ENCODE peak calls at places on chromosomes 6 and 20, in five cellular contexts. One of them, this sample, is unnamed.

GRCh38 chr6:135739288-135739687 is 112.2 kb upstream of the PDE7B start:
- DNase-seq in OCI-M1: peak; percentile 44
- DNase-seq in HCT116: no peak
- DNase-seq in left lung: no peak
- DNase-seq in activated T-cell treated with anti-CD3 and anti-CD28 coated beads, Interleukin-2, amount 50 U/mL, for 48 hours: no peak
- DNase-seq in this sample: no peak

GRCh38 chr20:34824861-34825529 is 456 bp downstream of the NCOA6 start:
- DNase-seq in left lung: peak; percentile 91
- DNase-seq in OCI-M1: peak; percentile 65
- DNase-seq in HCT116: peak; percentile 2
- DNase-seq in activated T-cell treated with anti-CD3 and anti-CD28 coated beads, Interleukin-2, amount 50 U/mL, for 48 hours: peak; percentile 72
- DNase-seq in this sample: peak; percentile 72

GRCh38 chr6:131914234-131914633 is 36.9 kb downstream of the CCN2 start:
- DNase-seq in activated T-cell treated with anti-CD3 and anti-CD28 coated beads, Interleukin-2, amount 50 U/mL, for 48 hours: no peak
- DNase-seq in HCT116: no peak
- DNase-seq in OCI-M1: no peak
- DNase-seq in left lung: no peak
- DNase-seq in this sample: no peak

GRCh38 chr6:109772961-109773431 is 81.9 kb downstream of the FIG4 start:
- DNase-seq in HCT116: no peak
- DNase-seq in activated T-cell treated with anti-CD3 and anti-CD28 coated beads, Interleukin-2, amount 50 U/mL, for 48 hours: no peak
- DNase-seq in OCI-M1: peak; percentile 30
- DNase-seq in left lung: peak; percentile 35
- DNase-seq in this sample: no peak

GRCh38 chr6:105510746-105511145 is 107.9 kb upstream of the PREP start:
- DNase-seq in activated T-cell treated with anti-CD3 and anti-CD28 coated beads, Interleukin-2, amount 50 U/mL, for 48 hours: no peak
- DNase-seq in HCT116: no peak
- DNase-seq in OCI-M1: no peak
- DNase-seq in left lung: no peak
- DNase-seq in this sample: no peak

GRCh38 chr6:75124983-75125382 is 80.9 kb downstream of the COL12A1 start:
- DNase-seq in left lung: no peak
- DNase-seq in HCT116: no peak
- DNase-seq in activated T-cell treated with anti-CD3 and anti-CD28 coated beads, Interleukin-2, amount 50 U/mL, for 48 hours: no peak
- DNase-seq in OCI-M1: no peak
- DNase-seq in this sample: no peak

GRCh38 chr6:34022250-34022872 is 123.5 kb downstream of the GRM4 start:
- DNase-seq in OCI-M1: peak; percentile 23
- DNase-seq in left lung: no peak
- DNase-seq in HCT116: no peak
- DNase-seq in activated T-cell treated with anti-CD3 and anti-CD28 coated beads, Interleukin-2, amount 50 U/mL, for 48 hours: no peak
- DNase-seq in this sample: no peak

GRCh38 chr6:119339941-119340456 is 9.6 kb downstream of the MAN1A1 start:
- DNase-seq in left lung: no peak
- DNase-seq in activated T-cell treated with anti-CD3 and anti-CD28 coated beads, Interleukin-2, amount 50 U/mL, for 48 hours: no peak
- DNase-seq in OCI-M1: peak; percentile 82
- DNase-seq in HCT116: no peak
- DNase-seq in this sample: no peak

GRCh38 chr6:148736779-148737412 is 9.9 kb upstream of the UST start:
- DNase-seq in activated T-cell treated with anti-CD3 and anti-CD28 coated beads, Interleukin-2, amount 50 U/mL, for 48 hours: no peak
- DNase-seq in HCT116: no peak
- DNase-seq in OCI-M1: no peak
- DNase-seq in left lung: no peak
- DNase-seq in this sample: no peak

GRCh38 chr6:100257661-100258395 is 206.9 kb downstream of the SIM1 start:
- DNase-seq in left lung: no peak
- DNase-seq in OCI-M1: peak; percentile 94
- DNase-seq in HCT116: peak; percentile 7
- DNase-seq in activated T-cell treated with anti-CD3 and anti-CD28 coated beads, Interleukin-2, amount 50 U/mL, for 48 hours: no peak
- DNase-seq in this sample: no peak

GRCh38 chr6:291697-292505 is at the start of gene DUSP22:
- DNase-seq in activated T-cell treated with anti-CD3 and anti-CD28 coated beads, Interleukin-2, amount 50 U/mL, for 48 hours: peak; percentile 88
- DNase-seq in HCT116: peak; percentile 45
- DNase-seq in left lung: peak; percentile 97
- DNase-seq in OCI-M1: no peak
- DNase-seq in this sample: no peak

GRCh38 chr6:77638129-77638830 is 14.6 kb upstream of the MEI4 start:
- DNase-seq in HCT116: no peak
- DNase-seq in activated T-cell treated with anti-CD3 and anti-CD28 coated beads, Interleukin-2, amount 50 U/mL, for 48 hours: no peak
- DNase-seq in OCI-M1: no peak
- DNase-seq in left lung: peak; percentile 40
- DNase-seq in this sample: no peak

GRCh38 chr6:131555992-131556391 is 17.0 kb upstream of the ARG1 start:
- DNase-seq in activated T-cell treated with anti-CD3 and anti-CD28 coated beads, Interleukin-2, amount 50 U/mL, for 48 hours: no peak
- DNase-seq in left lung: no peak
- DNase-seq in OCI-M1: no peak
- DNase-seq in HCT116: no peak
- DNase-seq in this sample: no peak